ENCODE peak calls at places on chromosomes 7 and 10, in four cellular contexts. K is stomach, G is A673, O is heart left ventricle. J is an unnamed sample.
A peak's percentile ranks its signal among the peaks of the same experiment; 100 is the strongest.

GRCh38 chr10:2700626-2701305 is 366.6 kb upstream of the PFKP start:
- DNase-seq in K (no peak), G (no peak), O (no peak), J (no peak)

GRCh38 chr10:5391780-5392179 is 12.8 kb downstream of the TUBAL3 start:
- DNase-seq in K (no peak), G (no peak), O (no peak), J (no peak)

GRCh38 chr10:65110029-65110428 is 1588.8 kb downstream of the REEP3 start:
- DNase-seq in K (no peak), G (no peak), O (no peak), J (no peak)

GRCh38 chr10:100968839-100969174 is 497 bp upstream of the SEMA4G start:
- DNase-seq in K (no peak), G (no peak), O (no peak), J (no peak)

GRCh38 chr7:125670926-125671572 is 741.4 kb upstream of the POT1 start:
- DNase-seq in K (no peak), G (peak; percentile 55), O (no peak), J (peak; percentile 50)

GRCh38 chr7:47498229-47499056 is 83.5 kb downstream of the TNS3 start:
- DNase-seq in K (no peak), G (no peak), O (no peak), J (no peak)

GRCh38 chr7:116277070-116277469 is 66.7 kb downstream of the TES start:
- DNase-seq in K (no peak), G (no peak), O (no peak), J (no peak)

GRCh38 chr10:82827901-82828300 is 952.9 kb downstream of the NRG3 start:
- DNase-seq in K (no peak), G (no peak), O (no peak), J (no peak)

GRCh38 chr10:74949434-74949833 is 123.0 kb downstream of the KAT6B start:
- DNase-seq in K (no peak), G (no peak), O (no peak), J (peak; percentile 35)

GRCh38 chr10:124837687-124838086 is 36.1 kb downstream of the ABRAXAS2 start:
- DNase-seq in K (no peak), G (no peak), O (no peak), J (no peak)

GRCh38 chr7:112157072-112157471 is 49.1 kb downstream of the DOCK4 start:
- DNase-seq in K (no peak), G (no peak), O (no peak), J (peak; percentile 93)

GRCh38 chr7:76505168-76506080 is 4.9 kb upstream of the UPK3B start:
- DNase-seq in K (no peak), G (no peak), O (no peak), J (no peak)

GRCh38 chr7:48046458-48046857 is 11.1 kb downstream of the C7orf57 start:
- DNase-seq in K (no peak), G (no peak), O (no peak), J (no peak)

GRCh38 chr7:68166525-68166924 is 1169.9 kb downstream of the TYW1 start:
- DNase-seq in K (no peak), G (no peak), O (no peak), J (no peak)

GRCh38 chr7:85172530-85172941 is 14.3 kb downstream of the SEMA3D start:
- DNase-seq in K (no peak), G (peak; percentile 63), O (no peak), J (peak; percentile 89)

GRCh38 chr10:79111427-79111826 is 42.7 kb downstream of the ZMIZ1 start:
- DNase-seq in K (no peak), G (no peak), O (no peak), J (peak; percentile 76)

GRCh38 chr7:133099887-133100286 is 18.0 kb upstream of the CHCHD3 start:
- DNase-seq in K (no peak), G (no peak), O (no peak), J (no peak)

GRCh38 chr7:98100088-98100487 is 6.6 kb upstream of the LMTK2 start:
- DNase-seq in K (no peak), G (no peak), O (no peak), J (no peak)

GRCh38 chr10:113228570-113228969 is 278.5 kb downstream of the TCF7L2 start:
- DNase-seq in K (no peak), G (no peak), O (no peak), J (peak; percentile 77)

GRCh38 chr10:91036807-91037405 is 116.0 kb upstream of the ANKRD1 start:
- DNase-seq in K (no peak), G (no peak), O (no peak), J (no peak)

GRCh38 chr7:39949980-39950472 is at the start of gene CDK13:
- DNase-seq in K (peak; percentile 77), G (peak; percentile 84), O (peak; percentile 91), J (peak; percentile 74)

GRCh38 chr7:151696738-151697514 is 177.2 kb upstream of the RHEB start:
- DNase-seq in K (peak; percentile 53), G (no peak), O (peak; percentile 68), J (no peak)

GRCh38 chr10:79483299-79483698 is 29.0 kb upstream of the EIF5AL1 start:
- DNase-seq in K (no peak), G (no peak), O (no peak), J (no peak)

GRCh38 chr10:56605043-56605442 is 244.0 kb upstream of the ZWINT start:
- DNase-seq in K (no peak), G (no peak), O (no peak), J (no peak)

GRCh38 chr10:101829561-101830315 is 11.5 kb upstream of the OGA start:
- DNase-seq in K (peak; percentile 53), G (peak; percentile 55), O (no peak), J (no peak)

GRCh38 chr10:122516733-122517132 is 43.8 kb upstream of the DMBT1 start:
- DNase-seq in K (no peak), G (no peak), O (no peak), J (no peak)

GRCh38 chr7:85664341-85664740 is 477.5 kb upstream of the SEMA3D start:
- DNase-seq in K (no peak), G (no peak), O (no peak), J (no peak)

GRCh38 chr7:157554393-157555238 is 217.8 kb downstream of the DNAJB6 start:
- DNase-seq in K (no peak), G (no peak), O (peak; percentile 35), J (no peak)

GRCh38 chr10:42954776-42955492 is 121.9 kb upstream of the RET start:
- DNase-seq in K (peak; percentile 16), G (no peak), O (peak; percentile 46), J (no peak)

GRCh38 chr10:44253769-44254462 is 131.0 kb downstream of the CXCL12 start:
- DNase-seq in K (no peak), G (no peak), O (peak; percentile 84), J (peak; percentile 20)

GRCh38 chr7:139830779-139831498 is 1.9 kb downstream of the TBXAS1 start:
- DNase-seq in K (no peak), G (no peak), O (no peak), J (no peak)

GRCh38 chr7:139828880-139829653 is at the start of gene TBXAS1:
- DNase-seq in K (peak; percentile 48), G (no peak), O (no peak), J (no peak)

GRCh38 chr7:139828446-139828845 is 618 bp upstream of the TBXAS1 start:
- DNase-seq in K (no peak), G (no peak), O (no peak), J (no peak)

GRCh38 chr7:139829654-139830130 is 628 bp downstream of the TBXAS1 start:
- DNase-seq in K (no peak), G (peak; percentile 6), O (no peak), J (peak; percentile 44)

GRCh38 chr7:139830292-139830691 is 1.2 kb downstream of the TBXAS1 start:
- DNase-seq in K (no peak), G (no peak), O (no peak), J (no peak)
- H3K4me3 ChIP-seq in K (peak overlapping the region; percentile 23), G (no peak overlapping the region), O (peak overlapping the region; percentile 38), J (no peak overlapping the region)

GRCh38 chr7:101970047-101970585 is 152.7 kb downstream of the CUX1 start:
- DNase-seq in K (no peak), G (no peak), O (no peak), J (no peak)
- TF ChIP-seq CTCF in K (no peak), G (no peak), O (no peak), J (no peak)

GRCh38 chr7:12351843-12352242 is 51.8 kb downstream of the VWDE start:
- DNase-seq in K (no peak), G (no peak), O (no peak), J (no peak)

GRCh38 chr7:12350971-12351370 is 52.7 kb downstream of the VWDE start:
- DNase-seq in K (no peak), G (no peak), O (no peak), J (no peak)
- H3K4me3 ChIP-seq in K (no peak overlapping the region), G (no peak overlapping the region), O (no peak overlapping the region), J (no peak overlapping the region)

DNA sequence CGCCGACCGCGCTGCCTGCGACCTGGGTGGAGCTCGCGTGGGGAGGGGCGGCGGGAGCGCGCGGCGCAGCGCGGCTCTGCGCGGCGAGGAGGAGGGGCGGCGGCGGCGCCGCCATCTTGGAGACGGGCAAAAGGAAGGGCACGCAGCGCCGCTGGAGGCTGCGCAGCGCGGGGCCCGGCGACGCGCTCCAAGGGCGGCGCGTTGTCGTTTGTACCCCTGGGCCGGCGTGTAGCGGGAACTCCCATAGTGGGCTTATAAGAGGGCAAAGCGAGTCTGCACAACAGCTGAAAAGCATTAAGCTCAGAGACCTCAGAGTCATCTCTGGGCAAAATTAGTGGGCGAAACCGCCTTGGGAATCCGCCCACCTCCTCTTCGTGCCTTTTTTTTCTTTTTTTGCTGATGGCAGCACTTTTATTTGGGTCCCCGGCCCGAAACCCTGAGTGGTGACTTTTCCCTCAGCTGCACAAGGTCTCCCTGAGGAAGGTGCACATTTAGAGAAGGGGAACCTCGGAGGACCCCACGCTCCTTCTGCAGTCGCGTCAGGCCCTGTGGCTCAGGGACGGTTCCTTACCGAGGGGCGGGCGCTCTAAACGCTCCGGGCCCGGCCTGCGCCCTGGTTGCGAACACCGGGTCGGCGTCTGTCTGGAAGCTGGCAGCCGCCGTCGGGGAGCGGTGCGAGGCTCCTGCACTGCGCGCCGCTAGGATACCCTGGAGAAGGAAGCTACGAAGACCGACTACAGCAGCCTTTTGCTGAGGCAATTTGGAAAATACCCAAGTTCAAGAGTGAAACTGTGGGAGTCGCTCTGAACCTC is 423 bp upstream of the MCMBP start:
- DNase-seq in K (peak; percentile 89), G (peak; percentile 95), O (peak; percentile 96), J (peak; percentile 82)
- TF ChIP-seq CTCF in K (no peak), G (no peak), O (no peak), J (no peak)

GRCh38 chr10:30502266-30503058 is 68.5 kb downstream of the MAP3K8 start:
- DNase-seq in K (no peak), G (no peak), O (no peak), J (no peak)
- H3K4me3 ChIP-seq in K (no peak overlapping the region), G (no peak overlapping the region), O (no peak overlapping the region), J (no peak overlapping the region)

DNA sequence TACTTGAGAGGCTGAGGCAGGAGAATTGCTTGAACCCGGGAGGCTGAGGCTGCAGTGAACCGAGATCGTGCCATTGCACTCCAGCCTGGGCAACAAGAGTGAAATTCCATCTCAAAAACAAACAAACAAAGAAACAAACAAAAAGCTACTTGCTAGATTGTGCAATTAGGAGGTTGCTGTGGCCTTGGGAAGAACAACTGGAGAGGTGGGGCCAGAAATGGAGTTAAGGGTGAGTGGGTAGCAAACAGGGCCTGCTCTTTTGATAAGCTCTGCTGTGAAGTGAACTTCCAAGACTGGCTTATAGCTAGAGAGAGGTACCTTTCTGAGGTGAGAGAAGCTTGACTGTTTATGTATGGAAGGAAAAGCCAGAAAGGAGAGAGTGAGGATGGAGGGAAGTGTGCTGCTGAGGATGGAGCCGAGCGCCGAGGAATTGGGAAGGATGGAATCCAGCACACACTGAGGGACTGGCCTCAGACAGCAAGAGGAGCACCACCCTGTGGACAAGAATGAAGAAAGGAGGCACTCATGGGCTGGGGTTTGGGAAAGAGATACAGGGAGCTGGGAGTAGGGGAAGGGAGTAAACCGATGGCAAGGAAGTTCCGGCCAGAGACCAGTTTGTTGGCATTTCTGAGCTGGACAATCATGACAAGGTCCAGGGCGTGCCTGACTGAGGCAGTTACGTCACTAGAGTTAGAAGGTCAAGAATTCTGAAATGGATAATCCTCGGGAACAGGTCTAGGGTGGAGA is 7.0 kb upstream of the RPEL1 start:
- DNase-seq in K (peak; percentile 75), G (peak; percentile 38), O (no peak), J (no peak)
- TF ChIP-seq CTCF in K (no peak), G (peak; percentile 51), O (peak; percentile 40), J (no peak)

J was measured in astrocyte of the spinal cord.